ENCODE peak calls at places on chromosomes 12 and 14, in four cellular contexts. V is K562, T is GM12878, F is GM12891. Y is an unnamed sample.

GRCh38 chr12:69998922-69999321 is 173.9 kb downstream of the MYRFL start:
- DNase-seq in F (no peak), V (no peak), T (no peak), Y (no peak)

GRCh38 chr12:56150563-56150962 is 1.8 kb upstream of the MYL6B start:
- DNase-seq in F (no peak), T (no peak), V (no peak), Y (no peak)

GRCh38 chr14:69079188-69079742 is 73.7 kb downstream of the DCAF5 start:
- DNase-seq in T (no peak), F (no peak), V (no peak), Y (no peak)

GRCh38 chr12:3885179-3886094 is 12.2 kb upstream of the PARP11 start:
- DNase-seq in V (peak; percentile 34), T (no peak), F (no peak), Y (no peak)

GRCh38 chr12:67697443-67697842 is 48.9 kb downstream of the DYRK2 start:
- DNase-seq in T (no peak), V (no peak), F (no peak), Y (no peak)

GRCh38 chr12:31118347-31118830 is 44.7 kb downstream of the DDX11 start:
- DNase-seq in F (no peak), T (no peak), V (peak; percentile 25), Y (no peak)

GRCh38 chr12:69027411-69027811 is 94.4 kb upstream of the CPM start:
- DNase-seq in F (no peak), T (no peak), V (no peak), Y (no peak)

GRCh38 chr14:21215130-21215878 is 53.9 kb downstream of the HNRNPC start:
- DNase-seq in V (no peak), F (no peak), T (no peak), Y (no peak)

GRCh38 chr14:39491134-39491541 is 58.9 kb upstream of the FBXO33 start:
- DNase-seq in T (no peak), V (peak; percentile 22), F (no peak), Y (no peak)

GRCh38 chr12:89346741-89347324 is 5.5 kb downstream of the DUSP6 start:
- DNase-seq in F (no peak), T (no peak), V (no peak), Y (no peak)

GRCh38 chr14:85528080-85528881 is 1.7 kb upstream of the FLRT2 start:
- DNase-seq in V (no peak), F (no peak), T (no peak), Y (no peak)

GRCh38 chr14:51620036-51620435 is 31.7 kb upstream of the FRMD6 start:
- DNase-seq in T (no peak), V (no peak), F (no peak), Y (no peak)

GRCh38 chr14:71324767-71325272 is 417.6 kb downstream of the PCNX1 start:
- DNase-seq in T (peak; percentile 89), V (peak; percentile 78), F (no peak), Y (no peak)

GRCh38 chr14:78524766-78525165 is 354.6 kb downstream of the NRXN3 start:
- DNase-seq in T (no peak), V (no peak), F (no peak), Y (no peak)

GRCh38 chr12:95492462-95492861 is 18.5 kb downstream of the METAP2 start:
- DNase-seq in F (no peak), V (no peak), T (no peak), Y (no peak)

GRCh38 chr12:106595268-106595667 is 12.5 kb downstream of the RFX4 start:
- DNase-seq in F (no peak), V (no peak), T (no peak), Y (no peak)

GRCh38 chr12:57242691-57243454 is 8.1 kb downstream of the STAC3 start:
- DNase-seq in F (peak; percentile 71), T (no peak), V (peak; percentile 87), Y (no peak)

GRCh38 chr12:106300761-106301160 is 1.8 kb upstream of the TCP11L2 start:
- DNase-seq in T (no peak), V (peak; percentile 35), F (no peak), Y (no peak)

GRCh38 chr12:108400060-108400459 is 60.9 kb upstream of the CMKLR1 start:
- DNase-seq in V (no peak), F (no peak), T (no peak), Y (no peak)

GRCh38 chr12:120677765-120678473 is 9.0 kb upstream of the MLEC start:
- DNase-seq in F (no peak), T (peak; percentile 82), V (peak; percentile 22), Y (peak; percentile 13)

DNA sequence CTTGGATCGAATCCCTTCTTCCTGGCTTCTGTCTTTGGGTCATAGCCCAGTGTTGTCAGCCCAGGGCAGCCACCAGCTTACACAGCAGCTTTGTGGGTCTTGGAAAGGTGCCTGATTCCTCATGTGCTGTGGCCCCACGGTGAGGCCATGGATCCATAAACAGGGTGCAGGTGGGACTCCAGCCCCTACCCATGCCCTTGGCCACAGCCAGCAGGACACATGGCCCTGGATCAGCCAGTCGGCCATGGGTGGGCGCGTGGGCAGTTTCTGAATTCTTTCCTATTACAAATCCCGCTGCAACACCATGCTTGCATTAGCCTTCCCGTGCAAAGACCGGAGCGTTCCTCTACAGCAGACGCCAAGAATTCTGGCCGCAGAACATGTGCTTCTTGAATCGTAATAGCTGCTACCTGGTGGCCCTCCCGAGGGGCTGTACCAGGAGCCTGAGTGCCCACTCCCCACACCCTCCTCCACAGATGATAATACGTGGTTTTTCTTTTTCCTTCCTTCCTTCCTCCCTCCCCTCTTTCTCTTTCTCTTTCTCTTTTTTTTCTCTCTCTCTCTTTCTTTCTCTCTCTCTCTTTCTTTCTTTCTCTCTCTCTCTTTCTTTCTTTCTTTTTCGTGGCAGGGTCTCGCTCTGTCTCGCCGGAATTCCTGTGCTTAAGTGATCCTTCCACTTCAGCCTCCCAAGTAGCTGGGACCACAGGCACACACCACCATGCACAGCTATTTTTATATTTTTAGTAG is 2.9 kb upstream of the MMP17 start:
- DNase-seq in F (no peak), V (no peak), T (no peak), Y (no peak)
- TF ChIP-seq SPI1 in F (no peak), V (no peak), T (no peak), Y (no peak)

GRCh38 chr12:85130631-85131030 is 94.5 kb downstream of the LRRIQ1 start:
- DNase-seq in V (no peak), F (no peak), T (no peak), Y (no peak)
- TF ChIP-seq SPI1 in V (no peak), F (no peak), T (no peak), Y (no peak)

GRCh38 chr14:77310041-77310440 is 10.6 kb downstream of the POMT2 start:
- DNase-seq in V (no peak), F (no peak), T (no peak), Y (no peak)
- TF ChIP-seq SPI1 in V (no peak), F (no peak), T (no peak), Y (no peak)

DNA sequence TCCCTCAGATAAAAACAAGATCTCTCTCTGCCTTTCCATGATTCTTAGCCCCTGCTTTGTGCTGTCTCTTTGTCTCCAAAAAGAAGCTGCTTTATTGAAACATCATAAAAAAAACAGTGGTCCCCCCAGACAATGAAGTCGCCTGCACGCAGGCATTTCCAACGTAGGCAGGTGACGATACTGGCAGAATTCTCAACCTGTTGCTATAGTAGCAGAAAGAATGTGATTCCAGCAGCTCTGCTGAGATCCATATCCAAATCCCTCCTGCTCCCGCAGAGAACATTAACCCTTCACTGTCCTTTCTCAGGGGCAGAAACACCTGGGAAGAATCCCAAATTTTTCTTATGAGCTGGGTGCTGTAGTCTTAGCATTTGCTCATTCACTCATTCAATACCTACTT is 84.8 kb downstream of the STON2 start:
- DNase-seq in V (no peak), F (no peak), T (no peak), Y (no peak)
- TF ChIP-seq SPI1 in V (no peak), F (no peak), T (no peak), Y (no peak)

DNA sequence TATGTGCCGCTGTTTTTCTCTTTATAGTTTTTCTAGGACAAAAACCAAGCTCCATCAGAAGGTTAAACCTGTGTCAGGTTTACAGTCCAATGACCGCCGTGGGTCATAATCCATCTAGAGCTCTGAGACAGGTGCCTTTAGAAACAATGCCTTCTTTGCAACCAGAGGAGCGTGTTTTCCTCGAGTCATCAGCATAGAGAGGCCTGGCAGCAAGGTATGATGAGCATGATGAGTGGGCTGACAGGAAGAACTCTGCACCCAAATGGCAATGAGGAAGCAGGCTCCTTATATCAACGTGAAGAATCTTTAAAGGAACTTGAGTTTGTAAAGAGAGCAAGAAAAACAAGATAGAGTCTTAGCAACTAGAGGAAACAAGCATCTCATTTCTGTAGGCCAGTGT is 60.5 kb upstream of the NUDT4 start:
- DNase-seq in T (no peak), V (peak; percentile 67), F (no peak), Y (peak; percentile 4)
- TF ChIP-seq SPI1 in T (no peak), V (peak; percentile 39), F (no peak), Y (no peak)

GRCh38 chr12:53543539-53543938 is 36.3 kb upstream of the NPFF start:
- DNase-seq in F (peak; percentile 56), V (peak; percentile 63), T (peak; percentile 53), Y (peak; percentile 17)
- TF ChIP-seq SPI1 in F (no peak), V (no peak), T (no peak), Y (no peak)

GRCh38 chr12:76272292-76272691 is 75.9 kb downstream of the BBS10 start:
- DNase-seq in F (no peak), T (no peak), V (no peak), Y (no peak)
- TF ChIP-seq SPI1 in F (no peak), T (no peak), V (no peak), Y (no peak)

DNA sequence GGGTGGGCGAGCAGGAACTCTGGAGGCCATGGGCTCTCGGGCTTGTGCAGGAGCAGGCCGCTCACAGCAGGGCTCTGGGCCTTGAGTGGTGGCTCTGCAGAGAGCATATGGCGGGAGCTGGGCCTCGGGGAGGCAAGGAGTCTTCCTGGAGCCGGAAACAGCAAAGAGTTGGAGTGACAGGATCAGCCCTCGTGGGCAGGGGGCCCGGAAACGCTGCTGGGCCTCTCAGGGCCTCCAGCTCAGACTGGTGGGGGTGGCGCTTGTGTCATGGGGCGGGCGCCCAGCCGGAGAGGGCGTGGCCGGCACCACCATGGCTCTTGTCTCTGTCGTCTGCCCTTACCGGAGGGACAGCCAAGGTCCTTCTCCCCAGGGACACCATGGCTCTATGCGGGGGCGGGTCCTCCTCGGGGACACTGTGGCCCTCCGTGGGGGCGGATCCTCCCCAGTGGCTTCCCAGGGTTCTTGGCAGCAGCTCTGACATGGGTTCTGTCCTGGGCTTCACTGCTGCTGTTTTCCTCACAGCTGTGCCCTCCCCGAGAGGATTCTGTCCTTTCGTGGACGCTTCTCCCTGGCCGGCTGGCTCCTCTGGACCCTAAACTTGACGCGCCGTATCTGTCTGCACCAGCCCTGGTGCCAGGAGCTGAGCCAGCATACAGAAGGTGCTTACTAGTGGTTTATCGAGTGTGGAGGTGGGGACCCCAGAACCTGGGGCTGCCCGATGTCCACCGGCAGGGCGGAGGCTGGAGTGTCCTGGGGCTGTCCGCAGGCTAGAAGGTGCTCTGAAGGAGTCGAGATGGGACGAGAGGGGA is 17.0 kb downstream of the FBRSL1 start:
- DNase-seq in F (peak; percentile 94), T (no peak), V (peak; percentile 56), Y (no peak)
- TF ChIP-seq SPI1 in F (no peak), T (no peak), V (no peak), Y (no peak)

GRCh38 chr12:48818831-48819590 is 715 bp downstream of the CACNB3 start:
- DNase-seq in T (no peak), F (no peak), V (no peak), Y (peak; percentile 44)
- TF ChIP-seq SPI1 in T (no peak), F (no peak), V (no peak), Y (no peak)

GRCh38 chr12:65638324-65638723 is 186.0 kb upstream of the HMGA2 start:
- DNase-seq in V (no peak), F (no peak), T (no peak), Y (no peak)
- TF ChIP-seq SPI1 in V (no peak), F (no peak), T (no peak), Y (no peak)

Y was measured in HL-60.